ENCODE peak calls at places on chromosomes 16 and 17, in six cellular contexts. I, Q, X, C, D and L are unnamed samples. For H3K4me1, the result is how much of the 10 kb centered on the place peaks cover.

GRCh38 chr16:3028716-3029319 is 5.0 kb downstream of the THOC6 start:
- DNase-seq in I (no peak), Q (no peak), X (no peak), C (no peak), D (no peak), L (no peak)

GRCh38 chr17:65408050-65408449 is 153.4 kb downstream of the AXIN2 start:
- DNase-seq in I (no peak), Q (no peak), X (no peak), C (no peak), D (no peak), L (no peak)

GRCh38 chr17:21283482-21284318 is 811 bp upstream of the MAP2K3 start:
- DNase-seq in I (peak), Q (peak), X (no peak), C (peak), D (peak), L (no peak)

GRCh38 chr17:67487506-67487905 is 110.4 kb downstream of the PITPNC1 start:
- DNase-seq in I (no peak), Q (no peak), X (no peak), C (no peak), D (no peak), L (no peak)

GRCh38 chr17:48601528-48602430 is 3.0 kb downstream of the HOXB6 start:
- DNase-seq in I (no peak), Q (no peak), X (no peak), C (no peak), D (no peak), L (no peak)

GRCh38 chr16:1381655-1382406 is 30.1 kb downstream of the GNPTG start:
- DNase-seq in I (no peak), Q (no peak), X (no peak), C (no peak), D (no peak), L (no peak)

GRCh38 chr17:12592941-12593340 is 72.7 kb upstream of the MYOCD start:
- DNase-seq in I (no peak), Q (no peak), X (no peak), C (no peak), D (no peak), L (peak)

GRCh38 chr17:39530513-39530912 is 69.2 kb downstream of the CDK12 start:
- DNase-seq in I (no peak), Q (no peak), X (no peak), C (no peak), D (no peak), L (no peak)

GRCh38 chr16:48438414-48438813 is 53.2 kb upstream of the SIAH1 start:
- DNase-seq in I (no peak), Q (no peak), X (no peak), C (no peak), D (no peak), L (no peak)

GRCh38 chr17:60231691-60232090 is 81.9 kb downstream of the CA4 start:
- DNase-seq in I (peak), Q (no peak), X (peak), C (peak), D (no peak), L (peak)

GRCh38 chr17:82334622-82335394 is 1.2 kb upstream of the SECTM1 start:
- DNase-seq in I (no peak), Q (peak), X (no peak), C (peak), D (no peak), L (no peak)
- H3K4me1 ChIP-seq in I (under half), Q (under half), X (under half), C (under half), D (under half), L (half or more)

DNA sequence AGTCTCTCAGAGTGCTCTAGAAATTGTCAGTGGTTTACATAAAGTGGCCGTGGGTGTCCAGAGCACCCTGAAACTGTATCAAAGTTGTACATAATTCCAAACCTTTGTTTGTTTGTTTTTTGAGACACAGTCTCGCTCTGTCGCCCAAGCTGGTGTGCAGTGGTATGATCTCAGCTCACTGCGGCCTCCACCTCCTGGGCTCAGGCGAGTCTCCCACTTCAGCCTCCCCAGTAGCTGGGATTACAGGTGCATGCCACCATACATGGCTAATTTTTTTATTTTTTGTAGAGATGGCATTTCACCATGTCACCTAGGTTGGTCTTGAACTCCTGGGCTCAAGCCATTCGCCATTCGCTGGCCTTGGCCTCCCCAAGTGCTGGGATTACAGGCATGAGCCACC is 24.3 kb upstream of the ADGRG1 start:
- DNase-seq in I (no peak), Q (no peak), X (no peak), C (no peak), D (no peak), L (no peak)
- H3K4me1 ChIP-seq in I (under half), Q (under half), X (under half), C (under half), D (under half), L (under half)

GRCh38 chr16:67392301-67393059 is 818 bp downstream of the TPPP3 start:
- DNase-seq in I (no peak), Q (no peak), X (no peak), C (no peak), D (no peak), L (no peak)

GRCh38 chr16:67391424-67392300 is 1.6 kb downstream of the TPPP3 start:
- DNase-seq in I (no peak), Q (no peak), X (no peak), C (no peak), D (no peak), L (no peak)

GRCh38 chr16:67389911-67390815 is 3.1 kb downstream of the TPPP3 start:
- DNase-seq in I (no peak), Q (peak), X (no peak), C (no peak), D (no peak), L (no peak)

GRCh38 chr16:67388591-67388990 is 4.7 kb downstream of the TPPP3 start:
- DNase-seq in I (no peak), Q (no peak), X (no peak), C (no peak), D (no peak), L (no peak)

GRCh38 chr16:67390816-67391423 is 2.4 kb downstream of the TPPP3 start:
- DNase-seq in I (no peak), Q (no peak), X (no peak), C (no peak), D (no peak), L (no peak)
- H3K4me1 ChIP-seq in I (under half), Q (under half), X (under half), C (under half), D (under half), L (under half)

GRCh38 chr16:14629612-14629918 is 495 bp downstream of the PARN start:
- DNase-seq in I (no peak), Q (no peak), X (no peak), C (no peak), D (peak), L (no peak)
- H3K4me1 ChIP-seq in I (under half), Q (under half), X (under half), C (under half), D (under half), L (under half)

DNA sequence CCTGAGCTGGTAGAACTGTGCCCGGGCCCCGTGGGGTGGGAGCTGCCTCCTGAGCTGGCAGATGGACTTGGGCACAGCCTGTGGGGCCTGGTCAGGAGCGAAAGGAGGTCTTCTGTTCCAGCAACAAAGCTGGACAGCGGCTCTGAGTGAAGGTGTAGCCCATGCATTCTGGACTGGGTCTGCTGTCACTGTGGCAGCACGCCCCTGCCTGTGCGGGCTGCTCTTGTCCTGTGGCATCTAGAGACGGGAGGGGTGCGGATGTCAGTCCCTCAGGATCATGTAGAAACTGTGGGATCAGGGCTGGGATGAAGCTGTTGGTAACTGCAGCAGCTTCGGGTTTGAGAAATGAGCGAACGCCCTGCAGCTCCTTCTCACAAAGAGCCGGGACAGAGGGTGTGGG is 19.4 kb downstream of the BAIAP2 start:
- DNase-seq in I (no peak), Q (no peak), X (no peak), C (no peak), D (no peak), L (no peak)
- H3K4me1 ChIP-seq in I (under half), Q (under half), X (under half), C (under half), D (under half), L (under half)

DNA sequence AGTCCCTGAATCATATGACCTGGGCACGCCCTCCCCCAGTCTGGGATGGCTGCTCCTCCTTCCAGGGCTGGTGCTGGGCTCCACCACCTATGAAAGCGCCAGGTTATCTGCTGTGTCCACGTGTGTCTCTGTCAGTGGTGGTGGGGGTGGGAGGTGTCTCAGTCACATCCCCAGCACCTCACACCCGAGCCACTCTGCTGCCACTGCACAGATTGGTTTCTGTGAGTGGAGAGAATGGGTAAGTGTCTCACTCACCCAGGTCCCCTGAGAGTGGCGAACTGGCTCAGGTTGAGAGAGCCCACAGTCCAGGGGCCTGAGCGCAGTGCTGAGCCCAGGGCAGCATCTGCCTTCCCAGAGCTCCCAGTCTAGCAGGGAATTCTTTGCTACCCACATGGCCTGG is 79.0 kb downstream of the PLD6 start:
- DNase-seq in I (no peak), Q (no peak), X (no peak), C (no peak), D (no peak), L (no peak)
- H3K4me1 ChIP-seq in I (under half), Q (under half), X (under half), C (under half), D (under half), L (under half)

GRCh38 chr16:75248536-75249380 is 2.7 kb downstream of the BCAR1 start:
- DNase-seq in I (no peak), Q (peak), X (no peak), C (no peak), D (no peak), L (no peak)
- H3K4me1 ChIP-seq in I (half or more), Q (under half), X (half or more), C (half or more), D (under half), L (under half)